ENCODE peak calls at places on chromosomes 5 and 9, in eight cellular contexts. One of them, this sample, is unnamed.

GRCh38 chr9:87882627-87883026 is at the start of gene SPATA31E1:
- DNase-seq in endothelial cell: no peak
- DNase-seq in GM23338: peak; percentile 33
- DNase-seq in CD4-positive, alpha-beta T cell: no peak
- DNase-seq in fibroblast of lung: no peak
- DNase-seq in thoracic aorta: no peak
- DNase-seq in HCT116: no peak
- DNase-seq in adrenal gland: no peak
- DNase-seq in this sample: peak; percentile 29

GRCh38 chr9:94870793-94871558 is 144.5 kb downstream of the AOPEP start:
- DNase-seq in endothelial cell: no peak
- DNase-seq in GM23338: no peak
- DNase-seq in CD4-positive, alpha-beta T cell: peak; percentile 68
- DNase-seq in fibroblast of lung: no peak
- DNase-seq in thoracic aorta: no peak
- DNase-seq in HCT116: no peak
- DNase-seq in adrenal gland: no peak
- DNase-seq in this sample: no peak

GRCh38 chr5:150948539-150948938 is 43.8 kb upstream of the ZNF300 start:
- DNase-seq in endothelial cell: no peak
- DNase-seq in GM23338: no peak
- DNase-seq in CD4-positive, alpha-beta T cell: no peak
- DNase-seq in fibroblast of lung: no peak
- DNase-seq in thoracic aorta: no peak
- DNase-seq in HCT116: no peak
- DNase-seq in adrenal gland: no peak
- DNase-seq in this sample: no peak

GRCh38 chr5:38463634-38464521 is 92.6 kb downstream of the LIFR start:
- DNase-seq in endothelial cell: no peak
- DNase-seq in GM23338: no peak
- DNase-seq in CD4-positive, alpha-beta T cell: no peak
- DNase-seq in fibroblast of lung: peak; percentile 92
- DNase-seq in thoracic aorta: no peak
- DNase-seq in HCT116: peak; percentile 84
- DNase-seq in adrenal gland: peak; percentile 47
- DNase-seq in this sample: no peak

GRCh38 chr9:113737414-113738271 is 138.5 kb upstream of the ZNF618 start:
- DNase-seq in endothelial cell: peak; percentile 74
- DNase-seq in GM23338: peak; percentile 92
- DNase-seq in CD4-positive, alpha-beta T cell: no peak
- DNase-seq in fibroblast of lung: peak; percentile 69
- DNase-seq in thoracic aorta: peak; percentile 27
- DNase-seq in HCT116: peak; percentile 49
- DNase-seq in adrenal gland: peak; percentile 56
- DNase-seq in this sample: no peak

GRCh38 chr5:155867531-155868088 is 459.4 kb upstream of the SGCD start:
- DNase-seq in endothelial cell: no peak
- DNase-seq in GM23338: no peak
- DNase-seq in CD4-positive, alpha-beta T cell: no peak
- DNase-seq in fibroblast of lung: no peak
- DNase-seq in thoracic aorta: no peak
- DNase-seq in HCT116: no peak
- DNase-seq in adrenal gland: no peak
- DNase-seq in this sample: no peak

GRCh38 chr5:128905225-128906110 is 59.8 kb upstream of the SLC27A6 start:
- DNase-seq in endothelial cell: peak; percentile 64
- DNase-seq in GM23338: peak; percentile 63
- DNase-seq in CD4-positive, alpha-beta T cell: no peak
- DNase-seq in fibroblast of lung: peak; percentile 77
- DNase-seq in thoracic aorta: no peak
- DNase-seq in HCT116: peak; percentile 61
- DNase-seq in adrenal gland: peak; percentile 34
- DNase-seq in this sample: no peak

GRCh38 chr9:37338218-37338617 is 84.3 kb upstream of the GRHPR start:
- DNase-seq in endothelial cell: no peak
- DNase-seq in GM23338: no peak
- DNase-seq in CD4-positive, alpha-beta T cell: no peak
- DNase-seq in fibroblast of lung: no peak
- DNase-seq in thoracic aorta: no peak
- DNase-seq in HCT116: no peak
- DNase-seq in adrenal gland: no peak
- DNase-seq in this sample: no peak

GRCh38 chr9:73780916-73781315 is 629.3 kb downstream of the ANXA1 start:
- DNase-seq in endothelial cell: no peak
- DNase-seq in GM23338: no peak
- DNase-seq in CD4-positive, alpha-beta T cell: no peak
- DNase-seq in fibroblast of lung: peak; percentile 69
- DNase-seq in thoracic aorta: no peak
- DNase-seq in HCT116: no peak
- DNase-seq in adrenal gland: no peak
- DNase-seq in this sample: no peak

GRCh38 chr5:96172436-96172835 is 210.8 kb upstream of the ELL2 start:
- DNase-seq in endothelial cell: no peak
- DNase-seq in GM23338: no peak
- DNase-seq in CD4-positive, alpha-beta T cell: no peak
- DNase-seq in fibroblast of lung: peak; percentile 82
- DNase-seq in thoracic aorta: no peak
- DNase-seq in HCT116: no peak
- DNase-seq in adrenal gland: no peak
- DNase-seq in this sample: no peak

GRCh38 chr5:1901081-1901480 is 18.4 kb upstream of the IRX4 start:
- DNase-seq in endothelial cell: no peak
- DNase-seq in GM23338: no peak
- DNase-seq in CD4-positive, alpha-beta T cell: no peak
- DNase-seq in fibroblast of lung: no peak
- DNase-seq in thoracic aorta: no peak
- DNase-seq in HCT116: no peak
- DNase-seq in adrenal gland: no peak
- DNase-seq in this sample: no peak

GRCh38 chr9:115494393-115494792 is 376.4 kb upstream of the TNC start:
- DNase-seq in endothelial cell: no peak
- DNase-seq in GM23338: no peak
- DNase-seq in CD4-positive, alpha-beta T cell: no peak
- DNase-seq in fibroblast of lung: no peak
- DNase-seq in thoracic aorta: peak; percentile 32
- DNase-seq in HCT116: no peak
- DNase-seq in adrenal gland: no peak
- DNase-seq in this sample: no peak

GRCh38 chr5:98414938-98415337 is 358.5 kb upstream of the RGMB start:
- DNase-seq in endothelial cell: no peak
- DNase-seq in GM23338: no peak
- DNase-seq in CD4-positive, alpha-beta T cell: no peak
- DNase-seq in fibroblast of lung: peak; percentile 68
- DNase-seq in thoracic aorta: no peak
- DNase-seq in HCT116: no peak
- DNase-seq in adrenal gland: no peak
- DNase-seq in this sample: no peak

GRCh38 chr5:157740211-157740610 is 3.3 kb upstream of the LSM11 start:
- DNase-seq in endothelial cell: no peak
- DNase-seq in GM23338: peak; percentile 79
- DNase-seq in CD4-positive, alpha-beta T cell: no peak
- DNase-seq in fibroblast of lung: no peak
- DNase-seq in thoracic aorta: no peak
- DNase-seq in HCT116: peak; percentile 19
- DNase-seq in adrenal gland: no peak
- DNase-seq in this sample: no peak

GRCh38 chr5:4571248-4571950 is 568.7 kb upstream of the ADAMTS16 start:
- DNase-seq in endothelial cell: no peak
- DNase-seq in GM23338: peak; percentile 63
- DNase-seq in CD4-positive, alpha-beta T cell: no peak
- DNase-seq in fibroblast of lung: no peak
- DNase-seq in thoracic aorta: no peak
- DNase-seq in HCT116: no peak
- DNase-seq in adrenal gland: no peak
- DNase-seq in this sample: no peak

GRCh38 chr5:170225326-170226137 is 7.3 kb upstream of the C5orf58 start:
- DNase-seq in endothelial cell: peak; percentile 81
- DNase-seq in GM23338: peak; percentile 91
- DNase-seq in CD4-positive, alpha-beta T cell: peak; percentile 66
- DNase-seq in fibroblast of lung: peak; percentile 69
- DNase-seq in thoracic aorta: peak; percentile 33
- DNase-seq in HCT116: peak; percentile 50
- DNase-seq in adrenal gland: peak; percentile 76
- DNase-seq in this sample: no peak

GRCh38 chr5:170226661-170227060 is 6.1 kb upstream of the C5orf58 start:
- DNase-seq in endothelial cell: no peak
- DNase-seq in GM23338: no peak
- DNase-seq in CD4-positive, alpha-beta T cell: no peak
- DNase-seq in fibroblast of lung: no peak
- DNase-seq in thoracic aorta: no peak
- DNase-seq in HCT116: no peak
- DNase-seq in adrenal gland: no peak
- DNase-seq in this sample: no peak

GRCh38 chr5:170223906-170224305 is 8.9 kb upstream of the C5orf58 start:
- DNase-seq in endothelial cell: no peak
- DNase-seq in GM23338: no peak
- DNase-seq in CD4-positive, alpha-beta T cell: no peak
- DNase-seq in fibroblast of lung: no peak
- DNase-seq in thoracic aorta: no peak
- DNase-seq in HCT116: no peak
- DNase-seq in adrenal gland: no peak
- DNase-seq in this sample: no peak

GRCh38 chr5:170223349-170223748 is 9.4 kb upstream of the C5orf58 start:
- DNase-seq in endothelial cell: no peak
- DNase-seq in GM23338: no peak
- DNase-seq in CD4-positive, alpha-beta T cell: no peak
- DNase-seq in fibroblast of lung: no peak
- DNase-seq in thoracic aorta: no peak
- DNase-seq in HCT116: no peak
- DNase-seq in adrenal gland: no peak
- DNase-seq in this sample: no peak

DNA sequence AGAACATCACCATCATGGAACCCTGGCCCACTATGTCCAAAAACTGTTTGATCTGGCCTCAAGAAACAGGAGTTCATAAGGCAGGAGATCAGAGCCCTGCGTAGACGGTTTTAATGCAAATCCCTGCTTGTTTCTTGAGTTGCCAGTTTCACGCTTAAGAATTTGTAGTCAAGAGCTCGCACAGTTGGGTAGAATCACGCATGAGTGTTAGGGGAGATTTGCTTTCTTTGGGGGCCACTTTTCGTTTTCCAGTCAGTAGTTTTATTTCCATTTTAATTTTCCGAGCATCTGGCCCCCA is 6.7 kb upstream of the C5orf58 start:
- DNase-seq in endothelial cell: no peak
- DNase-seq in GM23338: no peak
- DNase-seq in CD4-positive, alpha-beta T cell: no peak
- DNase-seq in fibroblast of lung: no peak
- DNase-seq in thoracic aorta: no peak
- DNase-seq in HCT116: no peak
- DNase-seq in adrenal gland: no peak
- DNase-seq in this sample: no peak
- TF ChIP-seq CTCF in endothelial cell: peak; percentile 49
- TF ChIP-seq CTCF in GM23338: no peak
- TF ChIP-seq CTCF in CD4-positive, alpha-beta T cell: peak; percentile 51
- TF ChIP-seq CTCF in fibroblast of lung: no peak
- TF ChIP-seq CTCF in thoracic aorta: no peak
- TF ChIP-seq CTCF in HCT116: no peak
- TF ChIP-seq CTCF in adrenal gland: no peak
- TF ChIP-seq CTCF in this sample: no peak

DNA sequence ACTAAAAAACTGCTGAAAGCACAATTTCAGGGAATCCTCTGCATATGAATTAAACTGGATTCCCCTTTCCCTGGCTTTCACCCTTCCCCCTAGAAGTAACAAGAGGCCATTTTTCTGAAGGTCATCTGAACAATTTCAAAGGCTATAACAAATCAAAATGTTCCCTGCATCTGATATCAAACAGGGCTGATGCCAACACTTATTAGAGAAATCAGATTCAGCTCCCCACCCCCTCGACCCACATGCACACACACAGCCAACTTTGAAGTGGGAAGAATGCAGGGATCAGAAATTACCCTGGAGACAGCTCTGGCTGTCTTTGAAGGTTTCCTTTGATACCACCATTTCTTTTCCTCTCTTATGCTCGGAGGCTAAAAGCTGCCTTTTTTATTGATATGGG is 149.0 kb upstream of the RAPGEF1 start:
- DNase-seq in endothelial cell: no peak
- DNase-seq in GM23338: no peak
- DNase-seq in CD4-positive, alpha-beta T cell: no peak
- DNase-seq in fibroblast of lung: no peak
- DNase-seq in thoracic aorta: no peak
- DNase-seq in HCT116: no peak
- DNase-seq in adrenal gland: peak; percentile 37
- DNase-seq in this sample: no peak
- TF ChIP-seq CTCF in endothelial cell: no peak
- TF ChIP-seq CTCF in GM23338: no peak
- TF ChIP-seq CTCF in CD4-positive, alpha-beta T cell: no peak
- TF ChIP-seq CTCF in fibroblast of lung: no peak
- TF ChIP-seq CTCF in thoracic aorta: no peak
- TF ChIP-seq CTCF in HCT116: no peak
- TF ChIP-seq CTCF in adrenal gland: no peak
- TF ChIP-seq CTCF in this sample: no peak

GRCh38 chr5:36494756-36495637 is 111.4 kb upstream of the SLC1A3 start:
- DNase-seq in endothelial cell: no peak
- DNase-seq in GM23338: no peak
- DNase-seq in CD4-positive, alpha-beta T cell: no peak
- DNase-seq in fibroblast of lung: peak; percentile 52
- DNase-seq in thoracic aorta: no peak
- DNase-seq in HCT116: no peak
- DNase-seq in adrenal gland: peak; percentile 22
- DNase-seq in this sample: no peak

GRCh38 chr5:36495638-36496010 is 110.8 kb upstream of the SLC1A3 start:
- DNase-seq in endothelial cell: no peak
- DNase-seq in GM23338: no peak
- DNase-seq in CD4-positive, alpha-beta T cell: no peak
- DNase-seq in fibroblast of lung: peak; percentile 42
- DNase-seq in thoracic aorta: no peak
- DNase-seq in HCT116: no peak
- DNase-seq in adrenal gland: no peak
- DNase-seq in this sample: no peak

GRCh38 chr5:36494028-36494427 is 112.4 kb upstream of the SLC1A3 start:
- DNase-seq in endothelial cell: no peak
- DNase-seq in GM23338: no peak
- DNase-seq in CD4-positive, alpha-beta T cell: no peak
- DNase-seq in fibroblast of lung: no peak
- DNase-seq in thoracic aorta: no peak
- DNase-seq in HCT116: no peak
- DNase-seq in adrenal gland: no peak
- DNase-seq in this sample: no peak

GRCh38 chr5:36491860-36492259 is 114.5 kb upstream of the SLC1A3 start:
- DNase-seq in endothelial cell: no peak
- DNase-seq in GM23338: no peak
- DNase-seq in CD4-positive, alpha-beta T cell: no peak
- DNase-seq in fibroblast of lung: peak; percentile 27
- DNase-seq in thoracic aorta: no peak
- DNase-seq in HCT116: no peak
- DNase-seq in adrenal gland: no peak
- DNase-seq in this sample: no peak

GRCh38 chr5:36492998-36493655 is 113.3 kb upstream of the SLC1A3 start:
- DNase-seq in endothelial cell: no peak
- DNase-seq in GM23338: no peak
- DNase-seq in CD4-positive, alpha-beta T cell: no peak
- DNase-seq in fibroblast of lung: peak; percentile 27
- DNase-seq in thoracic aorta: no peak
- DNase-seq in HCT116: peak; percentile 4
- DNase-seq in adrenal gland: no peak
- DNase-seq in this sample: no peak
- TF ChIP-seq CTCF in endothelial cell: no peak
- TF ChIP-seq CTCF in GM23338: peak; percentile 6
- TF ChIP-seq CTCF in CD4-positive, alpha-beta T cell: no peak
- TF ChIP-seq CTCF in fibroblast of lung: no peak
- TF ChIP-seq CTCF in thoracic aorta: no peak
- TF ChIP-seq CTCF in HCT116: peak; percentile 22
- TF ChIP-seq CTCF in adrenal gland: no peak
- TF ChIP-seq CTCF in this sample: no peak

GRCh38 chr9:130039504-130040147 is 3.4 kb downstream of the FNBP1 start:
- DNase-seq in endothelial cell: no peak
- DNase-seq in GM23338: peak; percentile 30
- DNase-seq in CD4-positive, alpha-beta T cell: no peak
- DNase-seq in fibroblast of lung: no peak
- DNase-seq in thoracic aorta: no peak
- DNase-seq in HCT116: no peak
- DNase-seq in adrenal gland: no peak
- DNase-seq in this sample: no peak
- TF ChIP-seq CTCF in endothelial cell: no peak
- TF ChIP-seq CTCF in GM23338: peak; percentile 29
- TF ChIP-seq CTCF in CD4-positive, alpha-beta T cell: no peak
- TF ChIP-seq CTCF in fibroblast of lung: no peak
- TF ChIP-seq CTCF in thoracic aorta: no peak
- TF ChIP-seq CTCF in HCT116: peak; percentile 46
- TF ChIP-seq CTCF in adrenal gland: no peak
- TF ChIP-seq CTCF in this sample: peak; percentile 47

This sample was measured in type B pancreatic cell.